ENCODE peak calls at places on chromosomes 6 and 20, in five cellular contexts. One of them, this sample, is unnamed.
A peak's percentile ranks its signal among the peaks of the same experiment; 100 is the strongest.

GRCh38 chr6:11258260-11259237 is 26.1 kb upstream of the NEDD9 start:
- DNase-seq in head of caudate nucleus: no peak
- DNase-seq in fibroblast of mammary gland: no peak
- DNase-seq in activated naive CD4-positive, alpha-beta T cell treated with anti-CD3 and anti-CD28 coated beads, Interleukin-2, amount 50 U/mL, for 72 hours: no peak
- DNase-seq in AG10803: peak; percentile 37
- DNase-seq in this sample: no peak

GRCh38 chr20:36467076-36467999 is 74.0 kb upstream of the MYL9 start:
- DNase-seq in AG10803: peak; percentile 62
- DNase-seq in head of caudate nucleus: peak; percentile 63
- DNase-seq in activated naive CD4-positive, alpha-beta T cell treated with anti-CD3 and anti-CD28 coated beads, Interleukin-2, amount 50 U/mL, for 72 hours: peak; percentile 42
- DNase-seq in fibroblast of mammary gland: peak; percentile 84
- DNase-seq in this sample: no peak

GRCh38 chr20:33826270-33826897 is 15.2 kb downstream of the CHMP4B start:
- DNase-seq in fibroblast of mammary gland: no peak
- DNase-seq in AG10803: no peak
- DNase-seq in head of caudate nucleus: no peak
- DNase-seq in activated naive CD4-positive, alpha-beta T cell treated with anti-CD3 and anti-CD28 coated beads, Interleukin-2, amount 50 U/mL, for 72 hours: no peak
- DNase-seq in this sample: no peak

GRCh38 chr20:32195581-32195980 is 12.0 kb downstream of the PLAGL2 start:
- DNase-seq in activated naive CD4-positive, alpha-beta T cell treated with anti-CD3 and anti-CD28 coated beads, Interleukin-2, amount 50 U/mL, for 72 hours: no peak
- DNase-seq in head of caudate nucleus: no peak
- DNase-seq in AG10803: no peak
- DNase-seq in fibroblast of mammary gland: no peak
- DNase-seq in this sample: no peak

GRCh38 chr6:36641543-36641942 is 37.0 kb upstream of the CDKN1A start:
- DNase-seq in head of caudate nucleus: no peak
- DNase-seq in activated naive CD4-positive, alpha-beta T cell treated with anti-CD3 and anti-CD28 coated beads, Interleukin-2, amount 50 U/mL, for 72 hours: no peak
- DNase-seq in fibroblast of mammary gland: no peak
- DNase-seq in AG10803: no peak
- DNase-seq in this sample: no peak

GRCh38 chr20:3072530-3073250 is 1.3 kb downstream of the OXT start:
- DNase-seq in AG10803: no peak
- DNase-seq in head of caudate nucleus: no peak
- DNase-seq in activated naive CD4-positive, alpha-beta T cell treated with anti-CD3 and anti-CD28 coated beads, Interleukin-2, amount 50 U/mL, for 72 hours: no peak
- DNase-seq in fibroblast of mammary gland: no peak
- DNase-seq in this sample: no peak

GRCh38 chr20:44614525-44614924 is 32.1 kb downstream of the PKIG start:
- DNase-seq in AG10803: no peak
- DNase-seq in fibroblast of mammary gland: no peak
- DNase-seq in activated naive CD4-positive, alpha-beta T cell treated with anti-CD3 and anti-CD28 coated beads, Interleukin-2, amount 50 U/mL, for 72 hours: no peak
- DNase-seq in head of caudate nucleus: peak; percentile 55
- DNase-seq in this sample: no peak

GRCh38 chr20:22523499-22524392 is 60.6 kb downstream of the FOXA2 start:
- DNase-seq in head of caudate nucleus: no peak
- DNase-seq in activated naive CD4-positive, alpha-beta T cell treated with anti-CD3 and anti-CD28 coated beads, Interleukin-2, amount 50 U/mL, for 72 hours: no peak
- DNase-seq in AG10803: no peak
- DNase-seq in fibroblast of mammary gland: no peak
- DNase-seq in this sample: no peak

GRCh38 chr20:61439251-61439650 is 187.2 kb downstream of the CDH4 start:
- DNase-seq in fibroblast of mammary gland: no peak
- DNase-seq in head of caudate nucleus: no peak
- DNase-seq in activated naive CD4-positive, alpha-beta T cell treated with anti-CD3 and anti-CD28 coated beads, Interleukin-2, amount 50 U/mL, for 72 hours: no peak
- DNase-seq in AG10803: no peak
- DNase-seq in this sample: no peak

GRCh38 chr6:2021713-2022125 is 223.7 kb downstream of the GMDS start:
- DNase-seq in fibroblast of mammary gland: peak; percentile 82
- DNase-seq in activated naive CD4-positive, alpha-beta T cell treated with anti-CD3 and anti-CD28 coated beads, Interleukin-2, amount 50 U/mL, for 72 hours: no peak
- DNase-seq in head of caudate nucleus: peak; percentile 52
- DNase-seq in AG10803: peak; percentile 94
- DNase-seq in this sample: peak; percentile 64

GRCh38 chr6:115753446-115753845 is 307.2 kb downstream of the FRK start:
- DNase-seq in AG10803: no peak
- DNase-seq in fibroblast of mammary gland: peak; percentile 10
- DNase-seq in head of caudate nucleus: no peak
- DNase-seq in activated naive CD4-positive, alpha-beta T cell treated with anti-CD3 and anti-CD28 coated beads, Interleukin-2, amount 50 U/mL, for 72 hours: no peak
- DNase-seq in this sample: no peak

GRCh38 chr20:23152308-23152892 is 66.3 kb upstream of the CD93 start:
- DNase-seq in head of caudate nucleus: peak; percentile 21
- DNase-seq in fibroblast of mammary gland: peak; percentile 96
- DNase-seq in AG10803: peak; percentile 79
- DNase-seq in activated naive CD4-positive, alpha-beta T cell treated with anti-CD3 and anti-CD28 coated beads, Interleukin-2, amount 50 U/mL, for 72 hours: no peak
- DNase-seq in this sample: peak; percentile 81

GRCh38 chr20:14838663-14839650 is 501.5 kb upstream of the FLRT3 start:
- DNase-seq in fibroblast of mammary gland: peak; percentile 24
- DNase-seq in activated naive CD4-positive, alpha-beta T cell treated with anti-CD3 and anti-CD28 coated beads, Interleukin-2, amount 50 U/mL, for 72 hours: no peak
- DNase-seq in head of caudate nucleus: no peak
- DNase-seq in AG10803: peak; percentile 24
- DNase-seq in this sample: peak; percentile 80

GRCh38 chr6:74609857-74610256 is 596.0 kb downstream of the COL12A1 start:
- DNase-seq in head of caudate nucleus: no peak
- DNase-seq in activated naive CD4-positive, alpha-beta T cell treated with anti-CD3 and anti-CD28 coated beads, Interleukin-2, amount 50 U/mL, for 72 hours: no peak
- DNase-seq in fibroblast of mammary gland: peak; percentile 55
- DNase-seq in AG10803: peak; percentile 31
- DNase-seq in this sample: no peak

GRCh38 chr6:149032599-149033405 is 284.7 kb upstream of the TAB2 start:
- DNase-seq in head of caudate nucleus: peak; percentile 36
- DNase-seq in activated naive CD4-positive, alpha-beta T cell treated with anti-CD3 and anti-CD28 coated beads, Interleukin-2, amount 50 U/mL, for 72 hours: peak; percentile 66
- DNase-seq in fibroblast of mammary gland: peak; percentile 93
- DNase-seq in AG10803: peak; percentile 93
- DNase-seq in this sample: peak; percentile 82

GRCh38 chr20:32189691-32190607 is 17.6 kb downstream of the PLAGL2 start:
- DNase-seq in head of caudate nucleus: peak; percentile 76
- DNase-seq in activated naive CD4-positive, alpha-beta T cell treated with anti-CD3 and anti-CD28 coated beads, Interleukin-2, amount 50 U/mL, for 72 hours: peak; percentile 29
- DNase-seq in AG10803: peak; percentile 47
- DNase-seq in fibroblast of mammary gland: peak; percentile 30
- DNase-seq in this sample: no peak

GRCh38 chr6:44036196-44036595 is 91.1 kb downstream of the MRPL14 start:
- DNase-seq in head of caudate nucleus: no peak
- DNase-seq in fibroblast of mammary gland: no peak
- DNase-seq in AG10803: peak; percentile 36
- DNase-seq in activated naive CD4-positive, alpha-beta T cell treated with anti-CD3 and anti-CD28 coated beads, Interleukin-2, amount 50 U/mL, for 72 hours: no peak
- DNase-seq in this sample: no peak

GRCh38 chr6:134003542-134003951 is 48.9 kb downstream of the SLC2A12 start:
- DNase-seq in AG10803: peak; percentile 51
- DNase-seq in fibroblast of mammary gland: no peak
- DNase-seq in activated naive CD4-positive, alpha-beta T cell treated with anti-CD3 and anti-CD28 coated beads, Interleukin-2, amount 50 U/mL, for 72 hours: no peak
- DNase-seq in head of caudate nucleus: no peak
- DNase-seq in this sample: no peak

GRCh38 chr6:43763133-43763797 is 6.7 kb upstream of the VEGFA start:
- DNase-seq in AG10803: peak; percentile 48
- DNase-seq in activated naive CD4-positive, alpha-beta T cell treated with anti-CD3 and anti-CD28 coated beads, Interleukin-2, amount 50 U/mL, for 72 hours: no peak
- DNase-seq in head of caudate nucleus: no peak
- DNase-seq in fibroblast of mammary gland: no peak
- DNase-seq in this sample: no peak

GRCh38 chr20:62381202-62381797 is 5.6 kb upstream of the RPS21 start:
- DNase-seq in activated naive CD4-positive, alpha-beta T cell treated with anti-CD3 and anti-CD28 coated beads, Interleukin-2, amount 50 U/mL, for 72 hours: no peak
- DNase-seq in head of caudate nucleus: no peak
- DNase-seq in AG10803: no peak
- DNase-seq in fibroblast of mammary gland: no peak
- DNase-seq in this sample: no peak

GRCh38 chr6:15320683-15321082 is 74.8 kb downstream of the JARID2 start:
- DNase-seq in AG10803: no peak
- DNase-seq in activated naive CD4-positive, alpha-beta T cell treated with anti-CD3 and anti-CD28 coated beads, Interleukin-2, amount 50 U/mL, for 72 hours: no peak
- DNase-seq in fibroblast of mammary gland: peak; percentile 51
- DNase-seq in head of caudate nucleus: no peak
- DNase-seq in this sample: no peak

GRCh38 chr6:74932214-74932923 is 273.5 kb downstream of the COL12A1 start:
- DNase-seq in activated naive CD4-positive, alpha-beta T cell treated with anti-CD3 and anti-CD28 coated beads, Interleukin-2, amount 50 U/mL, for 72 hours: no peak
- DNase-seq in AG10803: no peak
- DNase-seq in fibroblast of mammary gland: no peak
- DNase-seq in head of caudate nucleus: no peak
- DNase-seq in this sample: no peak

GRCh38 chr6:45924763-45925342 is 90.8 kb downstream of the CLIC5 start:
- DNase-seq in fibroblast of mammary gland: no peak
- DNase-seq in AG10803: no peak
- DNase-seq in head of caudate nucleus: no peak
- DNase-seq in activated naive CD4-positive, alpha-beta T cell treated with anti-CD3 and anti-CD28 coated beads, Interleukin-2, amount 50 U/mL, for 72 hours: no peak
- DNase-seq in this sample: no peak

GRCh38 chr6:25366785-25367657 is 87.8 kb downstream of the CARMIL1 start:
- DNase-seq in head of caudate nucleus: no peak
- DNase-seq in activated naive CD4-positive, alpha-beta T cell treated with anti-CD3 and anti-CD28 coated beads, Interleukin-2, amount 50 U/mL, for 72 hours: peak; percentile 39
- DNase-seq in fibroblast of mammary gland: peak; percentile 18
- DNase-seq in AG10803: peak; percentile 23
- DNase-seq in this sample: no peak

GRCh38 chr20:14495066-14495465 is 157.7 kb upstream of the FLRT3 start:
- DNase-seq in activated naive CD4-positive, alpha-beta T cell treated with anti-CD3 and anti-CD28 coated beads, Interleukin-2, amount 50 U/mL, for 72 hours: no peak
- DNase-seq in AG10803: no peak
- DNase-seq in head of caudate nucleus: no peak
- DNase-seq in fibroblast of mammary gland: no peak
- DNase-seq in this sample: no peak

GRCh38 chr6:103183831-103184411 is 1675.8 kb downstream of the HACE1 start:
- DNase-seq in fibroblast of mammary gland: no peak
- DNase-seq in head of caudate nucleus: no peak
- DNase-seq in AG10803: no peak
- DNase-seq in activated naive CD4-positive, alpha-beta T cell treated with anti-CD3 and anti-CD28 coated beads, Interleukin-2, amount 50 U/mL, for 72 hours: no peak
- DNase-seq in this sample: no peak

GRCh38 chr6:151493495-151494234 is at the start of gene CCDC170:
- DNase-seq in activated naive CD4-positive, alpha-beta T cell treated with anti-CD3 and anti-CD28 coated beads, Interleukin-2, amount 50 U/mL, for 72 hours: peak; percentile 19
- DNase-seq in head of caudate nucleus: peak; percentile 65
- DNase-seq in AG10803: no peak
- DNase-seq in fibroblast of mammary gland: no peak
- DNase-seq in this sample: no peak

GRCh38 chr6:117265425-117266266 is at the start of gene VGLL2:
- DNase-seq in fibroblast of mammary gland: peak; percentile 38
- DNase-seq in head of caudate nucleus: peak; percentile 40
- DNase-seq in activated naive CD4-positive, alpha-beta T cell treated with anti-CD3 and anti-CD28 coated beads, Interleukin-2, amount 50 U/mL, for 72 hours: peak; percentile 7
- DNase-seq in AG10803: peak; percentile 35
- DNase-seq in this sample: no peak

GRCh38 chr6:55174211-55175013 is at the start of gene HCRTR2:
- DNase-seq in fibroblast of mammary gland: no peak
- DNase-seq in AG10803: no peak
- DNase-seq in activated naive CD4-positive, alpha-beta T cell treated with anti-CD3 and anti-CD28 coated beads, Interleukin-2, amount 50 U/mL, for 72 hours: no peak
- DNase-seq in head of caudate nucleus: peak; percentile 26
- DNase-seq in this sample: no peak

GRCh38 chr6:125944434-125944816 is 12.1 kb upstream of the HINT3 start:
- DNase-seq in AG10803: peak; percentile 59
- DNase-seq in fibroblast of mammary gland: peak; percentile 69
- DNase-seq in activated naive CD4-positive, alpha-beta T cell treated with anti-CD3 and anti-CD28 coated beads, Interleukin-2, amount 50 U/mL, for 72 hours: no peak
- DNase-seq in head of caudate nucleus: peak; percentile 76
- DNase-seq in this sample: no peak

GRCh38 chr6:159754959-159755914 is 6.6 kb upstream of the ACAT2 start:
- DNase-seq in AG10803: no peak
- DNase-seq in fibroblast of mammary gland: peak; percentile 74
- DNase-seq in head of caudate nucleus: peak; percentile 33
- DNase-seq in activated naive CD4-positive, alpha-beta T cell treated with anti-CD3 and anti-CD28 coated beads, Interleukin-2, amount 50 U/mL, for 72 hours: no peak
- DNase-seq in this sample: peak; percentile 14

This sample was measured in skeletal muscle cell.